ENCODE peak calls at places on chromosomes 6 and 20, in eight cellular contexts. One of them, this sample, is unnamed.

GRCh38 chr6:156699017-156699421 is 78.2 kb upstream of the ARID1B start:
- DNase-seq in fibroblast of pulmonary artery: peak; percentile 76
- DNase-seq in MM.1S: no peak
- DNase-seq in fibroblast of the conjunctiva: no peak
- DNase-seq in NCI-H1092: no peak
- DNase-seq in T-helper 1 cell: no peak
- DNase-seq in ovary: no peak
- DNase-seq in naive thymus-derived CD8-positive, alpha-beta T cell: no peak
- DNase-seq in this sample: no peak

GRCh38 chr20:19757973-19758887 is at the start of gene RIN2:
- DNase-seq in fibroblast of pulmonary artery: peak; percentile 96
- DNase-seq in MM.1S: peak; percentile 38
- DNase-seq in fibroblast of the conjunctiva: peak; percentile 82
- DNase-seq in NCI-H1092: peak; percentile 67
- DNase-seq in T-helper 1 cell: no peak
- DNase-seq in ovary: peak; percentile 89
- DNase-seq in naive thymus-derived CD8-positive, alpha-beta T cell: no peak
- DNase-seq in this sample: peak; percentile 88

GRCh38 chr6:130148181-130148580 is 74.6 kb downstream of the SAMD3 start:
- DNase-seq in fibroblast of pulmonary artery: no peak
- DNase-seq in MM.1S: no peak
- DNase-seq in fibroblast of the conjunctiva: no peak
- DNase-seq in NCI-H1092: no peak
- DNase-seq in T-helper 1 cell: peak; percentile 13
- DNase-seq in ovary: no peak
- DNase-seq in naive thymus-derived CD8-positive, alpha-beta T cell: no peak
- DNase-seq in this sample: no peak

GRCh38 chr20:25035924-25036323 is 22.0 kb downstream of the ACSS1 start:
- DNase-seq in fibroblast of pulmonary artery: no peak
- DNase-seq in MM.1S: peak; percentile 40
- DNase-seq in fibroblast of the conjunctiva: no peak
- DNase-seq in NCI-H1092: no peak
- DNase-seq in T-helper 1 cell: peak; percentile 37
- DNase-seq in ovary: no peak
- DNase-seq in naive thymus-derived CD8-positive, alpha-beta T cell: no peak
- DNase-seq in this sample: no peak

GRCh38 chr6:117232191-117232590 is 33.2 kb upstream of the VGLL2 start:
- DNase-seq in fibroblast of pulmonary artery: no peak
- DNase-seq in MM.1S: no peak
- DNase-seq in fibroblast of the conjunctiva: no peak
- DNase-seq in NCI-H1092: no peak
- DNase-seq in T-helper 1 cell: no peak
- DNase-seq in ovary: no peak
- DNase-seq in naive thymus-derived CD8-positive, alpha-beta T cell: no peak
- DNase-seq in this sample: no peak

GRCh38 chr6:34154668-34155447 is 9.0 kb upstream of the GRM4 start:
- DNase-seq in fibroblast of pulmonary artery: peak; percentile 39
- DNase-seq in MM.1S: peak; percentile 41
- DNase-seq in fibroblast of the conjunctiva: no peak
- DNase-seq in NCI-H1092: no peak
- DNase-seq in T-helper 1 cell: peak; percentile 43
- DNase-seq in ovary: peak; percentile 51
- DNase-seq in naive thymus-derived CD8-positive, alpha-beta T cell: peak; percentile 55
- DNase-seq in this sample: peak; percentile 67

GRCh38 chr6:156517090-156517489 is 260.1 kb upstream of the ARID1B start:
- DNase-seq in fibroblast of pulmonary artery: no peak
- DNase-seq in MM.1S: no peak
- DNase-seq in fibroblast of the conjunctiva: no peak
- DNase-seq in NCI-H1092: no peak
- DNase-seq in T-helper 1 cell: no peak
- DNase-seq in ovary: no peak
- DNase-seq in naive thymus-derived CD8-positive, alpha-beta T cell: no peak
- DNase-seq in this sample: no peak

GRCh38 chr6:109440325-109441068 is at the start of the genes PPIL6 and SMPD2:
- DNase-seq in fibroblast of pulmonary artery: peak; percentile 90
- DNase-seq in MM.1S: peak; percentile 83
- DNase-seq in fibroblast of the conjunctiva: peak; percentile 81
- DNase-seq in NCI-H1092: peak; percentile 70
- DNase-seq in T-helper 1 cell: peak; percentile 77
- DNase-seq in ovary: peak; percentile 92
- DNase-seq in naive thymus-derived CD8-positive, alpha-beta T cell: peak; percentile 61
- DNase-seq in this sample: peak; percentile 95

GRCh38 chr6:82144007-82144851 is 103.3 kb downstream of the IBTK start:
- DNase-seq in fibroblast of pulmonary artery: peak; percentile 92
- DNase-seq in MM.1S: peak; percentile 40
- DNase-seq in fibroblast of the conjunctiva: peak; percentile 92
- DNase-seq in NCI-H1092: no peak
- DNase-seq in T-helper 1 cell: no peak
- DNase-seq in ovary: peak; percentile 21
- DNase-seq in naive thymus-derived CD8-positive, alpha-beta T cell: no peak
- DNase-seq in this sample: peak; percentile 16